ENCODE peak calls at places on chromosomes 12 and 14, in four cellular contexts. T is adipocyte; F is CD4-positive, alpha-beta memory T cell; D is heart left ventricle. Y is an unnamed sample. For H3K9me3, the result is how much of the 10 kb centered on the place peaks cover.

GRCh38 chr14:99513183-99513694 is 32.0 kb downstream of the CCNK start:
- DNase-seq in D (peak), T (no peak), F (no peak), Y (peak)

GRCh38 chr12:26798013-26798412 is 35.0 kb downstream of the ITPR2 start:
- DNase-seq in T (peak), F (no peak), D (no peak), Y (no peak)

GRCh38 chr14:59150990-59151389 is 37.5 kb upstream of the DAAM1 start:
- DNase-seq in F (no peak), T (no peak), D (no peak), Y (no peak)

GRCh38 chr12:124392991-124393790 is 98.3 kb downstream of the RFLNA start:
- DNase-seq in T (peak), D (peak), F (no peak), Y (no peak)

GRCh38 chr14:31251028-31251958 is 43.7 kb upstream of the HECTD1 start:
- DNase-seq in T (no peak), D (no peak), F (no peak), Y (peak)

GRCh38 chr12:118061876-118062791 is 1.2 kb upstream of the WSB2 start:
- DNase-seq in F (no peak), T (peak), D (peak), Y (peak)

GRCh38 chr12:54680374-54680773 is 32.2 kb upstream of the DCD start:
- DNase-seq in T (no peak), F (no peak), D (no peak), Y (peak)

GRCh38 chr12:120366884-120367251 is 2.1 kb downstream of the MSI1 start:
- DNase-seq in T (no peak), F (no peak), D (no peak), Y (no peak)

GRCh38 chr14:51004801-51005526 is 60.7 kb upstream of the PYGL start:
- DNase-seq in F (no peak), D (no peak), T (peak), Y (peak)

GRCh38 chr14:90488256-90488655 is 91.4 kb downstream of the CALM1 start:
- DNase-seq in D (no peak), F (no peak), T (no peak), Y (no peak)

GRCh38 chr12:51019927-51020326 is 6.3 kb downstream of the SLC11A2 start:
- DNase-seq in D (no peak), F (no peak), T (no peak), Y (no peak)

GRCh38 chr14:94827711-94828505 is 58.0 kb upstream of the GSC start:
- DNase-seq in D (peak), F (no peak), T (no peak), Y (no peak)

GRCh38 chr14:74568380-74568649 is 43.7 kb downstream of the LTBP2 start:
- DNase-seq in D (no peak), T (no peak), F (no peak), Y (no peak)

GRCh38 chr14:84770030-84770429 is 759.9 kb upstream of the FLRT2 start:
- DNase-seq in T (peak), F (no peak), D (no peak), Y (no peak)

GRCh38 chr14:84767434-84767833 is 762.5 kb upstream of the FLRT2 start:
- DNase-seq in T (no peak), D (no peak), F (no peak), Y (no peak)
- H3K9me3 ChIP-seq in T (under half), D (under half), F (under half), Y (under half)

DNA sequence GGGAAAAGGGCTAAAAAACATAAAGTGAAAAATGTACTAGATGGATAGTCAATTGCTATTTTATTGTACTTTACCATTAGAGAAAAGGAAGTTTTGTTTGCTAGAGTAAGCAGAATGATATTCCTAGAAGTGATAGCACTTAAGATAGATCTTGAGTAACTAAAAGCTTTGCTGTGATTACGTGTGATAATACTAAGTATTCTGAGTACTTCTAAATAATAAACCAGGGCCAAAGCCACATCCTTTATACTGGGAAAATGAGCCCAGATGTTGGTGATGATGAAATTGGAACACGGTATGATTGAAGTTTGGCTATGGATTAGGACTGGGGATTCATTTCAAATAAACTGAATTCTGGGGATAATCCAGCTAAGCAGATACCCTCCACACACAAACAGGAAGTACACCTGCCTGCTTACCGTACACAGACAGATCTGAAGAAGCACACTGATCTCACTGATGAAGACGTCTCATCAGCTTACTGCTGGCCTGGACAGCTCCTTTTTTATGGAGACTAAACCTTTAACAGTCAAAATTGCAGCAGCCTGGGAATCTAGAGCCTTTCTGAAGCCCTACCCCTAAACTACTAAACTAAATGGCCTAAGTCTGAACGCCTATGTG is 199.8 kb downstream of the LRFN5 start:
- DNase-seq in T (no peak), D (no peak), F (no peak), Y (no peak)
- H3K9me3 ChIP-seq in T (under half), D (under half), F (under half), Y (under half)

DNA sequence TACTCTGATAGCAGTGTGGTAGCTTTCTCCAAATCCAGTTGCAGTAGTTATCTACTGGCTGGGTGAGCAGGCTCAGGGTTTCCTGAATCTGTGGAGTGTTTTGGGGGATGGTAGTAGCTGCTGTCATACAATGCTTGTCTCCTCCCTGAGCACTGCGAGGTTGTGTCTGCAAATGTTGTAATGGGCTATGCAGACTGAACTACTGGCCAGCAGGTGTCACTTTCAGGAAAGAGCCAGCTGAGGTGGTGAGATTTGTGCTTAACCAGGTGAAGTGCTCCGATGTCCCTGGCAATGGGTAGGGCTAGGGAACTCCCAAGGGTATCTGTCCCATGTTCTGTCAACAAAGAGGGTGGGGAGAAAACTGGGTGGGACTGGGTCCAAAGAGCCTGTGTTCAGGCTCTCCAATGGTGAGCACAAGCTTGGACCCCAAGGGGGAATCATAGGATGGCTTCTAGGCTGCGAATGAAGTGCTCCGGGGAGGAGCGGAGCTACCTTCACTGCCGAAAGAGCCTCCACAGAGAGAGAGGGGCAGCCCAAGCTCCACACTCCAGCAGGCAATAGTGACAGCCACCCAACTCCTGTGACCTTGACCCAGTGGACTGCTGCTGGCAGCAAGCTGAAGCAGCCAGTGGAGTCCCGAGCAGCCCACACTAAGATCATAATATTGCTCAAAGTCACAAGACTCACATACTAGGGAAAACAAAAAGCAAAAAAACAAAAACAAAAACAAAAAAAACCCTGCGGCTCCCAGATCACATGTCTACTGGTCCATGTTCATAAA is 1324.0 kb upstream of the USP15 start:
- DNase-seq in F (no peak), T (no peak), D (no peak), Y (no peak)
- H3K9me3 ChIP-seq in F (under half), T (under half), D (under half), Y (under half)

DNA sequence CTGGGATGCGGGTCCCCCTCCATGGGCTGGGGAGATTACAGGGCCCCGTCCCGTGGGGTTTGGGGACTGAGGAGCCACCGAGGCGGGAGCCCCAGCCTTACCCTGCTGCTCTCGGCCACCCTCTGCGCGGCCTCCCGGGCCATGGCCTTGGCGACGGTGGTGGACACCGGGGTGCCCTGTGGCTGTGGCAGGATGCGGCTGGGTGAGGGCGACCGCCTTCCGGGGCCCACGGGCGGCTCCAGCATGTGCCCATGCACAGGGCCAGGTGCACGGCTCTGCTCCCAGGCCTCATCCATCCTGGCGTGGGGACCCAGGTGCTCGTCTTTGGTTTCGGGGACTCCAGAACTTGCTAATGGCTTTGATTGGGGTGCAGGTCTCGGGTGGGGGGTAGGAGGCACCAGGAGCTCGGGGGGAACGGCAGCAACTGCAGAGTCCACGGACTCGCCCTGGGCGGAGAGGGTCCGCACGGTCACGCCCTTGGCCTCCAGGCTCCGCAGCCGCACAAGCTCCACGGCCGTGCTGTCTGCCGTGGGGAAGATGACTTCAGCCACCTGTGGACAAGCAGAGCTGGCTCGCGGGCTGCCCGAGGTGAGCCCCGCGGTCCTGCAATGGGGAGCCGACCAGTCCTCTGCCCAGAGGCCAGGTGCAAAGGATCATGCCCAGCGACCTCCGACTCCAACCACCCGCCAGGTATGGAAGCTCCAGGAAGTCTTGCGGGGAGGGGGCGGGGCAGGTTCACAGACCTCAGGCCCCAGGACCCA is 99.2 kb downstream of the PIWIL1 start:
- DNase-seq in D (no peak), T (no peak), F (no peak), Y (no peak)
- H3K9me3 ChIP-seq in D (under half), T (under half), F (under half), Y (under half)

GRCh38 chr14:105902131-105902898 is 375.9 kb downstream of the TMEM121 start:
- DNase-seq in T (no peak), D (no peak), F (no peak), Y (no peak)

GRCh38 chr14:105903971-105904370 is 377.6 kb downstream of the TMEM121 start:
- DNase-seq in D (no peak), T (no peak), F (no peak), Y (no peak)

GRCh38 chr14:105905456-105905855 is 379.1 kb downstream of the TMEM121 start:
- DNase-seq in F (no peak), T (no peak), D (no peak), Y (no peak)

GRCh38 chr14:105907276-105907675 is 380.9 kb downstream of the TMEM121 start:
- DNase-seq in D (no peak), F (no peak), T (no peak), Y (no peak)

GRCh38 chr14:105904379-105904778 is 378.0 kb downstream of the TMEM121 start:
- DNase-seq in D (no peak), T (no peak), F (no peak), Y (no peak)
- H3K9me3 ChIP-seq in D (under half), T (under half), F (under half), Y (under half)

DNA sequence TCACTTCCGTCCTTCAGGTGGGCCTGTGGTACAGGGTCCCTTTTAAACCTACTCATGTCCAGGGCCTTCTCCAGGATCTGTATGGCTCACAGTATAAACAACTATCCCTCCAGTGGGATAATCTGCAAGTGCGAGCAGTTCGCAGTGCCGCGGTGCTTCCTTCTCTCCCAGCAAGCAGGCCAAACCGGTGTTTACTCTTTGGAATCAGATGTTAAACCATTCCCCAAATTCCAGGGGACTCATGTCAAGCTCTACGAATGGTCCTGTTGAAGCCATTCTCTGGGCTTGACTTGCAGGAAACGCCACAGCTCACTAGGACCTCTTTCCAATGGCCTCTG is 59.6 kb downstream of the OR11H12 start:
- DNase-seq in T (no peak), D (no peak), F (no peak), Y (no peak)
- H3K9me3 ChIP-seq in T (under half), D (under half), F (under half), Y (under half)

DNA sequence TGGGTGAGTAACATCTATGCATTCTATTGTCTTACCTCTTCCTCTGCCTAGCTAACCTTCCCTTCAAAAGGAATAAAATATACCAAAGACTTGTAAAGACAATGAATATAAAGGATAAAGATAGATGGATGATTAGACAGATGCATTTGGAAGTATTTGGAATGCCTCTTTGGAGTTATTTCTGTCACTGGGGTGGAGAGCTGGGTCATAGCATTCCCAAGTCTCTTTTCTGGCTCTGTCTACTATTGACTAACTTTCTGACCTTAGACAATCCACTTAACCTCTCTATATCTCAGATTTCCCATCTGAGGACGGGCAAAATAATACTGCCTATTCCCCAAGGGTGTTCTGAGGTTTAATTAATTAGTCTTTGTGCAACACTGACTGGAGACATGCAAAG is 517.4 kb downstream of the DIO2 start:
- DNase-seq in T (no peak), D (no peak), F (no peak), Y (no peak)
- H3K9me3 ChIP-seq in T (under half), D (under half), F (under half), Y (under half)

DNA sequence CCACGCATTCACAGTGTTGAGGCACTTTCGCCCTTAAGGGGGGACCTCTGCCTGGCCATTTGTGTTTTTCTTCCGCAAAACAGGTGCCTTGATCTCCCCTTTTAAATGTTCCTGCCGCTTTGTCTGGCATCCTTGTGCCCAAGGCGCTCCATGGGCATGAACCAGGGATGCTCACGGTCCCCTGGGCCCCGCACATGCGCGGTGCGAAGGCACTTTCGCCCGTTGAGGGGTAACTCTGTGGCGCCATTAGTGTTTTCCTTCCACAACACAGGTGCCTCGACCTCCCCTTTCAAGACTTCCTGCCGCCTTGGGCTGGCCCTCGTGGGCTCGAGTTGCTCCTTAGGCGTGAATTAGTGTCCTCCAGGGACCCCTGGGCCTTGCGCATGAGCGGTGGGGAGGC is 335.5 kb downstream of the ALG10 start:
- DNase-seq in T (no peak), F (no peak), D (no peak), Y (no peak)
- H3K9me3 ChIP-seq in T (under half), F (under half), D (under half), Y (under half)

DNA sequence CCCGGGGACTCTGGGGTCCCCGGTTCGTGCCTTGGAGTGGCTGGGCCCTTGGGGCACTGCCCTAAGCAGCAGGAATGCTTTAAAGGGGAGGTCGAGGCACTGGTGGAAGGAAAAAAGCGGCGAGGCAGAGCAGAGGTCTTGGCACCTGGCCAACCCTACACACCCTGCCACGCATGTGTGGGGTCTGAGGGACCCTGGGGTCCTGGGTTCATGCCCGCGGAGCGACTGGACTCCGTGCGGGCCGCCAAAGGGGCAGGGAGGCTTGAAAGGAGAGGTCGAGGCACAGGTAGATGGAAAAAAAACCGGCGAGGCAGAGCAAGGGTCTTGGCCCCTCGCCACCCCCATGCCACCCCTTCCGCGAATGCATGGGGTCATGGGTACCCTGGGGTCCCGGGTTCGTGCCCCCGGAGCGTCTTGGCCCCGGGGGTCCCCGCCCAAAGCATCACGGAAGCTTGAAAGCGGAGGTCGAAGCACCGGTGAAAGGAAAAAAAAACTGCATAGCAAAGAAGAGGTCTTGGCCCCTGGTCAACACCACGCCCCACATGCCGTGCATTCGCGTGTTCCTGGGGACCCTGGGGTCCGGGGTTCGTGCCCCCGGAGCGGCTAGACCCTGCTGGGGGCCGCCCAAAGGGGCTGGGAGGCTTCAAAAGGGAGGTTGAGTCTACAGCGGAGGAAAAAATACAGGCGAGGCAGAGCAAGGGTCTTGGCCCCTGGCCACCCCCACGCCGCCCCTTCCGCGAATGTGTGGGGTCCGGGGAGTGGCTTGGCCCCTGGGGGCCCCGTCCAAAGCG is 312.9 kb downstream of the ALG10 start:
- DNase-seq in D (no peak), T (no peak), F (no peak), Y (no peak)
- H3K9me3 ChIP-seq in D (under half), T (under half), F (under half), Y (under half)